ENCODE peak calls at places on chromosome 15, in eight cellular contexts. Q, G, R, S, H, Y, N and T are unnamed samples.

GRCh38 chr15:78830514-78831228 is 19.4 kb upstream of the ADAMTS7 start:
- DNase-seq in N (no peak), Y (no peak), S (no peak), H (no peak), R (no peak), Q (no peak), G (no peak), T (no peak)

GRCh38 chr15:69762373-69763148 is 309.9 kb downstream of the RPLP1 start:
- DNase-seq in N (no peak), G (peak; percentile 79), S (no peak), R (no peak), Y (peak; percentile 86), H (no peak), Q (no peak), T (no peak)

GRCh38 chr15:53046153-53046790 is 256.1 kb upstream of the ONECUT1 start:
- DNase-seq in R (no peak), H (no peak), S (no peak), G (no peak), Y (no peak), N (no peak), Q (no peak), T (no peak)

GRCh38 chr15:29102911-29103824 is 166.5 kb downstream of the NSMCE3 start:
- DNase-seq in S (peak; percentile 18), N (no peak), R (peak; percentile 44), H (no peak), Q (no peak), G (peak; percentile 59), Y (no peak), T (no peak)

GRCh38 chr15:45399381-45400212 is 21.3 kb upstream of the GATM start:
- DNase-seq in Y (peak; percentile 28), Q (peak; percentile 47), H (no peak), N (no peak), S (peak; percentile 27), G (peak; percentile 46), R (peak; percentile 74), T (no peak)

GRCh38 chr15:75091814-75092213 is 68.4 kb downstream of the PPCDC start:
- DNase-seq in Q (no peak), S (no peak), N (no peak), G (no peak), R (peak; percentile 33), Y (no peak), H (no peak), T (no peak)

GRCh38 chr15:37045859-37046318 is 54.5 kb downstream of the MEIS2 start:
- DNase-seq in G (peak; percentile 88), R (no peak), Y (peak; percentile 25), S (no peak), N (no peak), H (no peak), Q (no peak), T (no peak)

GRCh38 chr15:65312400-65312916 is 8.0 kb downstream of the RNU5B-1 start:
- DNase-seq in Y (no peak), N (no peak), R (no peak), H (no peak), Q (no peak), S (no peak), G (no peak), T (no peak)

GRCh38 chr15:75197062-75197630 is 4.5 kb upstream of the C15orf39 start:
- DNase-seq in R (no peak), H (no peak), N (no peak), Y (no peak), S (no peak), Q (no peak), G (no peak), T (no peak)

GRCh38 chr15:64443747-64444621 is 16.4 kb upstream of the ZNF609 start:
- DNase-seq in N (no peak), R (peak; percentile 79), Q (peak; percentile 56), G (no peak), S (no peak), Y (no peak), H (no peak), T (no peak)

GRCh38 chr15:65197337-65197645 is 12.1 kb upstream of the CLPX start:
- DNase-seq in S (no peak), G (peak; percentile 13), H (no peak), Q (no peak), R (no peak), N (no peak), Y (no peak), T (no peak)

GRCh38 chr15:79090487-79091203 is at the start of gene RASGRF1:
- DNase-seq in Q (no peak), H (no peak), N (no peak), G (peak; percentile 83), Y (peak; percentile 86), S (no peak), R (peak; percentile 2), T (no peak)

GRCh38 chr15:65377105-65377975 is 462 bp downstream of the IGDCC3 start:
- DNase-seq in S (no peak), N (no peak), H (no peak), G (peak; percentile 88), R (no peak), Y (peak; percentile 92), Q (no peak), T (no peak)

GRCh38 chr15:79994651-79995050 is 23.7 kb upstream of the BCL2A1 start:
- DNase-seq in Y (no peak), Q (no peak), S (no peak), R (peak; percentile 38), H (no peak), G (no peak), N (no peak), T (no peak)

GRCh38 chr15:77630064-77630463 is 2.6 kb downstream of the LINGO1 start:
- DNase-seq in G (no peak), R (no peak), Q (no peak), S (no peak), N (no peak), Y (peak; percentile 32), H (no peak), T (no peak)

GRCh38 chr15:77631790-77632551 is 741 bp downstream of the LINGO1 start:
- DNase-seq in Q (no peak), R (no peak), G (peak; percentile 88), S (no peak), N (no peak), H (no peak), Y (peak; percentile 89), T (no peak)

GRCh38 chr15:77632760-77633133 is at the start of gene LINGO1:
- DNase-seq in G (peak; percentile 81), H (no peak), R (peak; percentile 2), Y (peak; percentile 91), Q (no peak), S (no peak), N (no peak), T (no peak)

GRCh38 chr15:77629070-77630030 is 3.4 kb downstream of the LINGO1 start:
- DNase-seq in Q (no peak), Y (no peak), S (no peak), H (no peak), N (no peak), R (no peak), G (no peak), T (no peak)

GRCh38 chr15:77630956-77631789 is 1.5 kb downstream of the LINGO1 start:
- DNase-seq in N (no peak), R (no peak), H (no peak), G (peak; percentile 80), S (no peak), Y (peak; percentile 89), Q (no peak), T (no peak)
- H3K4me3 ChIP-seq in N (peak overlapping the region; percentile 13), R (no peak overlapping the region), H (peak overlapping the region; percentile 53), G (no peak overlapping the region), S (no peak overlapping the region), Y (peak overlapping the region; percentile 58), Q (no peak overlapping the region), T (no peak overlapping the region)

GRCh38 chr15:66588971-66589370 is 23.2 kb upstream of the LCTL start:
- DNase-seq in Y (peak; percentile 60), G (peak; percentile 75), S (no peak), H (no peak), N (no peak), R (no peak), Q (no peak), T (no peak)

GRCh38 chr15:66587020-66587419 is 21.2 kb upstream of the LCTL start:
- DNase-seq in S (no peak), H (no peak), N (no peak), R (no peak), Q (no peak), G (no peak), Y (no peak), T (no peak)

GRCh38 chr15:66587749-66588148 is 22.0 kb upstream of the LCTL start:
- DNase-seq in H (no peak), R (no peak), G (no peak), S (no peak), N (no peak), Y (no peak), Q (no peak), T (no peak)

GRCh38 chr15:66590435-66590834 is 24.6 kb upstream of the LCTL start:
- DNase-seq in S (no peak), R (no peak), G (no peak), H (no peak), N (no peak), Q (no peak), Y (no peak), T (no peak)

DNA sequence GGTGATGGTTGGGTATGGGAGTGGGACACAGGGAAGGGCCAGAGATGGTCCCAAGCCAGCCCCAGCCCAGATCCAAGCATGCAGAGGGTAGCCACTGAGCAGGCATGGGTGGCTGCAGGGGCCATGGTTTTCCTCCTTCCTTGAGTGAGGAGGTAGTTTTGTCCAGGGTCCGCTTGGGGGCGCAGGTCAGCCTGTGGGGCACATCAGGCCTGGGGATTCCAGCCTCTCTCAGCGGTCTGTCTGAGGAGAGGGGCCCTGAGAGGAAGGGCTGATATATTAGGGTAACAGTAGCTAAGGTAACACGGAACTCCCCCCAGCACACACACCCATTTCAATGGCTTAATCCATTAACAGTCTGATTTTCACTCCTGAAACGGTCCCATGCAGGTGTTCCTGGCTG is 22.7 kb upstream of the LCTL start:
- DNase-seq in Q (no peak), Y (peak; percentile 81), S (no peak), H (no peak), R (no peak), G (peak; percentile 87), N (no peak), T (no peak)
- H3K4me3 ChIP-seq in Q (no peak overlapping the region), Y (no peak overlapping the region), S (no peak overlapping the region), H (no peak overlapping the region), R (no peak overlapping the region), G (no peak overlapping the region), N (no peak overlapping the region), T (no peak overlapping the region)

GRCh38 chr15:101149864-101150722 is 101.8 kb downstream of the CHSY1 start:
- DNase-seq in Q (no peak), H (no peak), S (no peak), R (no peak), Y (no peak), G (no peak), N (no peak), T (no peak)
- H3K4me3 ChIP-seq in Q (no peak overlapping the region), H (no peak overlapping the region), S (no peak overlapping the region), R (no peak overlapping the region), Y (no peak overlapping the region), G (no peak overlapping the region), N (no peak overlapping the region), T (no peak overlapping the region)

GRCh38 chr15:51680316-51680715 is 987 bp upstream of the SCG3 start:
- DNase-seq in Q (no peak), N (no peak), G (no peak), S (no peak), Y (no peak), R (no peak), H (no peak), T (no peak)

GRCh38 chr15:51678081-51678480 is 3.2 kb upstream of the SCG3 start:
- DNase-seq in N (no peak), Q (no peak), S (no peak), R (peak; percentile 31), G (no peak), H (no peak), Y (no peak), T (no peak)

GRCh38 chr15:51677453-51677852 is 3.9 kb upstream of the SCG3 start:
- DNase-seq in G (no peak), N (no peak), Q (no peak), Y (no peak), H (no peak), R (no peak), S (no peak), T (no peak)

GRCh38 chr15:51681303-51681963 is at the start of gene SCG3:
- DNase-seq in S (peak; percentile 19), R (peak; percentile 69), H (peak; percentile 81), G (peak; percentile 99), Y (peak; percentile 88), Q (peak; percentile 31), N (peak; percentile 22), T (peak; percentile 69)
- H3K4me3 ChIP-seq in S (no peak within 1 kb of the TSS), R (no peak within 1 kb of the TSS), H (peak within 1 kb of the TSS; percentile 27), G (peak within 1 kb of the TSS; percentile 89), Y (peak within 1 kb of the TSS; percentile 68), Q (no peak within 1 kb of the TSS), N (no peak within 1 kb of the TSS), T (peak within 1 kb of the TSS; percentile 42)